ENCODE peak calls at places on chromosomes 16 and 17, in five cellular contexts. H is PC-3, C is GM06990, R is kidney epithelial cell, D is ovary. W is an unnamed sample.

GRCh38 chr17:28728364-28729200 is at the start of gene NEK8:
- DNase-seq in H (peak; percentile 96), R (no peak), C (peak; percentile 96), D (peak; percentile 94), W (peak; percentile 98)

GRCh38 chr17:80195141-80195540 is 25.0 kb downstream of the SGSH start:
- DNase-seq in C (no peak), H (no peak), R (no peak), D (no peak), W (no peak)

GRCh38 chr16:46689492-46690280 is at the start of gene ORC6:
- DNase-seq in C (no peak), D (peak; percentile 98), R (peak; percentile 74), H (peak; percentile 87), W (peak; percentile 98)

GRCh38 chr16:76612497-76612896 is 335.3 kb downstream of the CNTNAP4 start:
- DNase-seq in H (no peak), D (no peak), C (no peak), R (no peak), W (no peak)

GRCh38 chr17:27586203-27586701 is 44.7 kb upstream of the LGALS9 start:
- DNase-seq in D (no peak), R (no peak), H (no peak), C (no peak), W (no peak)

GRCh38 chr17:64437944-64438525 is 10.9 kb upstream of the MILR1 start:
- DNase-seq in C (no peak), H (no peak), D (no peak), R (no peak), W (no peak)

GRCh38 chr16:75385507-75386152 is 47.7 kb downstream of the CFDP1 start:
- DNase-seq in D (no peak), C (peak; percentile 16), H (peak; percentile 73), R (peak; percentile 43), W (no peak)

GRCh38 chr16:47713225-47713595 is 252.1 kb downstream of the PHKB start:
- DNase-seq in R (peak; percentile 47), C (peak; percentile 6), D (no peak), H (peak; percentile 83), W (no peak)

GRCh38 chr17:47924785-47925676 is 16.3 kb upstream of the PNPO start:
- DNase-seq in D (no peak), R (no peak), C (no peak), H (no peak), W (no peak)

GRCh38 chr16:89658221-89658879 is 714 bp downstream of the SPATA33 start:
- DNase-seq in H (peak; percentile 9), C (no peak), R (no peak), D (no peak), W (no peak)

GRCh38 chr17:58337126-58337599 is 8.6 kb upstream of the TSPOAP1 start:
- DNase-seq in H (no peak), R (no peak), D (no peak), C (no peak), W (peak; percentile 54)

GRCh38 chr16:49749816-49750215 is 106.1 kb downstream of the ZNF423 start:
- DNase-seq in H (no peak), R (no peak), D (no peak), C (no peak), W (no peak)

GRCh38 chr16:87333581-87334331 is 16.6 kb upstream of the C16orf95 start:
- DNase-seq in C (no peak), R (no peak), H (no peak), D (no peak), W (no peak)

GRCh38 chr17:82012482-82013295 is 10.0 kb downstream of the CENPX start:
- DNase-seq in R (no peak), C (no peak), H (no peak), D (no peak), W (no peak)

GRCh38 chr17:37170881-37171460 is 204.8 kb upstream of the C17orf78 start:
- DNase-seq in H (no peak), R (no peak), D (no peak), C (no peak), W (no peak)

GRCh38 chr16:14289692-14290340 is 218.7 kb downstream of the MRTFB start:
- DNase-seq in R (no peak), C (no peak), H (peak; percentile 34), D (no peak), W (no peak)

GRCh38 chr16:56742030-56742984 is 12.4 kb downstream of the NUP93 start:
- DNase-seq in D (no peak), R (peak; percentile 70), H (peak; percentile 65), C (no peak), W (no peak)

GRCh38 chr17:76395980-76396379 is 11.6 kb downstream of the SPHK1 start:
- DNase-seq in D (no peak), H (peak; percentile 43), R (no peak), C (no peak), W (no peak)

GRCh38 chr16:81866820-81867440 is 87.8 kb downstream of the PLCG2 start:
- DNase-seq in H (no peak), R (no peak), C (peak; percentile 31), D (no peak), W (peak; percentile 65)

GRCh38 chr17:17853811-17854527 is 17.2 kb upstream of the SREBF1 start:
- DNase-seq in C (no peak), R (no peak), H (peak; percentile 67), D (no peak), W (no peak)

GRCh38 chr16:26961459-26961858 is 105.3 kb upstream of the C16orf82 start:
- DNase-seq in H (no peak), R (no peak), C (no peak), D (no peak), W (no peak)

GRCh38 chr17:51650772-51651171 is 390.4 kb downstream of the UTP18 start:
- DNase-seq in C (no peak), H (no peak), R (no peak), D (no peak), W (no peak)

GRCh38 chr17:73511716-73512115 is 132.5 kb downstream of the SDK2 start:
- DNase-seq in R (no peak), D (no peak), H (no peak), C (no peak), W (no peak)

GRCh38 chr16:67897231-67897630 is 4.2 kb downstream of the PSKH1 start:
- DNase-seq in C (no peak), R (no peak), D (no peak), H (no peak), W (no peak)

GRCh38 chr16:47366228-47366627 is 94.6 kb downstream of the ITFG1 start:
- DNase-seq in R (no peak), C (no peak), D (no peak), H (no peak), W (no peak)

GRCh38 chr16:61313931-61314330 is 722.3 kb downstream of the CDH8 start:
- DNase-seq in H (no peak), C (no peak), R (no peak), D (no peak), W (no peak)

GRCh38 chr16:9787717-9788116 is 394.5 kb downstream of the GRIN2A start:
- DNase-seq in H (no peak), R (no peak), D (no peak), C (no peak), W (no peak)

GRCh38 chr17:58630883-58631522 is 60.8 kb downstream of the TEX14 start:
- DNase-seq in C (peak; percentile 75), D (peak; percentile 11), R (no peak), H (no peak), W (no peak)

GRCh38 chr16:15435216-15435864 is 952 bp downstream of the BMERB1 start:
- DNase-seq in D (no peak), R (no peak), H (peak; percentile 5), C (peak; percentile 5), W (no peak)

GRCh38 chr16:15440852-15441251 is 6.5 kb downstream of the BMERB1 start:
- DNase-seq in C (no peak), H (peak; percentile 80), D (no peak), R (no peak), W (no peak)

GRCh38 chr16:15434425-15435215 is at the start of gene BMERB1:
- DNase-seq in C (peak; percentile 6), D (peak; percentile 79), H (peak; percentile 34), R (no peak), W (peak; percentile 45)

GRCh38 chr16:15443753-15444152 is 9.4 kb downstream of the BMERB1 start:
- DNase-seq in R (no peak), D (no peak), C (no peak), H (no peak), W (no peak)

DNA sequence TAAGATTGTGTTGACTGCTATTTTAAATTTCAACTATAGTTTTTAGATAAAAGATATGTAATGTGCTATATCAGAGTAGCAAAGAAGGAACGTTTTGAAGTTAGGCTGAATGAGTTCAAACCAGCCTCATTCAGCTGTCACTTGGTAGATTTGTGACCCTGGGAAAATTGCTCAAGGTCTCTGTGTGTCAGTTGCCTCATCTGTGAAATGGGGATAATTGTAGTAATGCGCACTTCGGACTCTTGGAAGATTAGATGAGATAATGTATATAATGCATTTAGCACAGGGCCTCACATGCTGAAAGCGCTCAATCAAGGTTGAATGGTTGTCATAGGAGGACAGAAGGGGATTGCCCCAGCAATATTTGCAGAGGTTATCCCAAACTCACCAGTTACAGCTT is 4.7 kb downstream of the BMERB1 start:
- DNase-seq in D (no peak), R (no peak), H (no peak), C (no peak), W (no peak)
- TF ChIP-seq CTCF in D (no peak), R (no peak), H (no peak), C (no peak), W (no peak)

GRCh38 chr17:41486809-41487530 is 2.7 kb downstream of the KRT36 start:
- DNase-seq in H (no peak), C (peak; percentile 18), R (no peak), D (no peak), W (peak; percentile 60)
- TF ChIP-seq CTCF in H (peak; percentile 46), C (peak; percentile 72), R (peak; percentile 37), D (no peak), W (peak; percentile 70)

DNA sequence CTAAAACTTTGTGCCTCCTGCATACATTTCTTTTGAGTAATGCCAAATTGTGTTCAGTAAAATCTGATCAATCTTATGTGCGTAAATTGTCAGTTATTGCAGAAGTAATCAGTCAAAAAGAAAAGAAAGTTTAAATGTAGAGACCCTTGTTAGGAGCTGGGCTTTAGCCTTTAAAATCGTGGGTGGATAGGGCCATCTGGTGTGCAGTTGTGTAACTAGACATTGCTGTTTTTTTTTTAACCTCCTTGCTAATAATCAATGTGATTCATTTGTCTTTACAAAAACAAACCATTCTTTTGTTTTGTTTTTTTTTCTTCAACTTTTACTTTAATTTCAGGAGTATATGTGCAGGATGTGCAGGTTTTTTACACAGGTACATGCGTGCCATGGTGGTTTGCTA is 5.3 kb upstream of the WWOX start:
- DNase-seq in R (no peak), H (no peak), D (no peak), C (no peak), W (no peak)
- TF ChIP-seq CTCF in R (no peak), H (peak; percentile 36), D (no peak), C (no peak), W (no peak)

GRCh38 chr17:7038025-7038862 is 2.4 kb downstream of the SLC16A13 start:
- DNase-seq in D (no peak), C (no peak), R (no peak), H (no peak), W (no peak)
- TF ChIP-seq CTCF in D (no peak), C (no peak), R (no peak), H (no peak), W (no peak)

GRCh38 chr16:65697061-65697460 is 575.2 kb upstream of the CDH11 start:
- DNase-seq in R (no peak), D (no peak), C (no peak), H (no peak), W (no peak)
- TF ChIP-seq CTCF in R (no peak), D (no peak), C (no peak), H (peak; percentile 33), W (no peak)